ENCODE peak calls at places on chromosomes 5 and 9, in eight cellular contexts. One of them, this sample, is unnamed.

GRCh38 chr5:62506659-62507460 is 71.8 kb upstream of the LRRC70 start:
- ATAC-seq in aorta: no peak
- ATAC-seq in activated T-cell treated with anti-CD3 and anti-CD28 coated beads, Interleukin-2, amount 50 U/mL, for 4 hours: no peak
- ATAC-seq in heart left ventricle: no peak
- ATAC-seq in natural killer cell: no peak
- ATAC-seq in Right ventricle myocardium inferior: no peak
- ATAC-seq in HCT116: no peak
- ATAC-seq in right cardiac atrium: no peak
- ATAC-seq in this sample: no peak

GRCh38 chr5:23014251-23014650 is 161.1 kb upstream of the CDH12 start:
- ATAC-seq in right cardiac atrium: no peak
- ATAC-seq in heart left ventricle: no peak
- ATAC-seq in HCT116: no peak
- ATAC-seq in activated T-cell treated with anti-CD3 and anti-CD28 coated beads, Interleukin-2, amount 50 U/mL, for 4 hours: no peak
- ATAC-seq in aorta: no peak
- ATAC-seq in Right ventricle myocardium inferior: no peak
- ATAC-seq in natural killer cell: no peak
- ATAC-seq in this sample: no peak

GRCh38 chr9:93167838-93168237 is 16.1 kb upstream of the WNK2 start:
- ATAC-seq in natural killer cell: no peak
- ATAC-seq in HCT116: no peak
- ATAC-seq in Right ventricle myocardium inferior: no peak
- ATAC-seq in aorta: no peak
- ATAC-seq in heart left ventricle: no peak
- ATAC-seq in activated T-cell treated with anti-CD3 and anti-CD28 coated beads, Interleukin-2, amount 50 U/mL, for 4 hours: no peak
- ATAC-seq in right cardiac atrium: no peak
- ATAC-seq in this sample: no peak

GRCh38 chr9:127121628-127122175 is 733 bp downstream of the ANGPTL2 start:
- ATAC-seq in aorta: peak
- ATAC-seq in heart left ventricle: peak
- ATAC-seq in HCT116: no peak
- ATAC-seq in natural killer cell: no peak
- ATAC-seq in right cardiac atrium: peak
- ATAC-seq in activated T-cell treated with anti-CD3 and anti-CD28 coated beads, Interleukin-2, amount 50 U/mL, for 4 hours: no peak
- ATAC-seq in Right ventricle myocardium inferior: peak
- ATAC-seq in this sample: no peak

GRCh38 chr5:76544268-76544926 is 78.8 kb downstream of the F2RL2 start:
- ATAC-seq in activated T-cell treated with anti-CD3 and anti-CD28 coated beads, Interleukin-2, amount 50 U/mL, for 4 hours: peak
- ATAC-seq in heart left ventricle: no peak
- ATAC-seq in aorta: no peak
- ATAC-seq in natural killer cell: no peak
- ATAC-seq in HCT116: peak
- ATAC-seq in right cardiac atrium: no peak
- ATAC-seq in Right ventricle myocardium inferior: no peak
- ATAC-seq in this sample: peak

GRCh38 chr5:14339467-14339866 is 196.3 kb downstream of the TRIO start:
- ATAC-seq in Right ventricle myocardium inferior: peak
- ATAC-seq in heart left ventricle: no peak
- ATAC-seq in natural killer cell: no peak
- ATAC-seq in HCT116: no peak
- ATAC-seq in activated T-cell treated with anti-CD3 and anti-CD28 coated beads, Interleukin-2, amount 50 U/mL, for 4 hours: no peak
- ATAC-seq in aorta: no peak
- ATAC-seq in right cardiac atrium: no peak
- ATAC-seq in this sample: no peak

GRCh38 chr9:123872710-123873109 is 57.2 kb downstream of the DENND1A start:
- ATAC-seq in natural killer cell: no peak
- ATAC-seq in aorta: no peak
- ATAC-seq in heart left ventricle: no peak
- ATAC-seq in activated T-cell treated with anti-CD3 and anti-CD28 coated beads, Interleukin-2, amount 50 U/mL, for 4 hours: no peak
- ATAC-seq in HCT116: no peak
- ATAC-seq in Right ventricle myocardium inferior: no peak
- ATAC-seq in right cardiac atrium: no peak
- ATAC-seq in this sample: no peak

GRCh38 chr9:128882677-128883590 is 1.0 kb downstream of the LRRC8A start:
- ATAC-seq in natural killer cell: no peak
- ATAC-seq in Right ventricle myocardium inferior: no peak
- ATAC-seq in right cardiac atrium: peak
- ATAC-seq in aorta: peak
- ATAC-seq in activated T-cell treated with anti-CD3 and anti-CD28 coated beads, Interleukin-2, amount 50 U/mL, for 4 hours: no peak
- ATAC-seq in heart left ventricle: no peak
- ATAC-seq in HCT116: peak
- ATAC-seq in this sample: peak

GRCh38 chr5:155017610-155018009 is 4.1 kb downstream of the KIF4B start:
- ATAC-seq in aorta: no peak
- ATAC-seq in activated T-cell treated with anti-CD3 and anti-CD28 coated beads, Interleukin-2, amount 50 U/mL, for 4 hours: no peak
- ATAC-seq in right cardiac atrium: no peak
- ATAC-seq in Right ventricle myocardium inferior: no peak
- ATAC-seq in heart left ventricle: no peak
- ATAC-seq in natural killer cell: no peak
- ATAC-seq in HCT116: no peak
- ATAC-seq in this sample: peak

GRCh38 chr5:123754167-123754840 is 242.3 kb downstream of the CSNK1G3 start:
- ATAC-seq in Right ventricle myocardium inferior: no peak
- ATAC-seq in aorta: no peak
- ATAC-seq in HCT116: no peak
- ATAC-seq in natural killer cell: no peak
- ATAC-seq in activated T-cell treated with anti-CD3 and anti-CD28 coated beads, Interleukin-2, amount 50 U/mL, for 4 hours: no peak
- ATAC-seq in right cardiac atrium: no peak
- ATAC-seq in heart left ventricle: no peak
- ATAC-seq in this sample: no peak

GRCh38 chr9:38385896-38386295 is 6.6 kb upstream of the ALDH1B1 start:
- ATAC-seq in HCT116: no peak
- ATAC-seq in natural killer cell: no peak
- ATAC-seq in activated T-cell treated with anti-CD3 and anti-CD28 coated beads, Interleukin-2, amount 50 U/mL, for 4 hours: no peak
- ATAC-seq in right cardiac atrium: no peak
- ATAC-seq in aorta: no peak
- ATAC-seq in Right ventricle myocardium inferior: no peak
- ATAC-seq in heart left ventricle: no peak
- ATAC-seq in this sample: no peak

GRCh38 chr9:565528-565927 is 276.0 kb upstream of the DMRT1 start:
- ATAC-seq in HCT116: no peak
- ATAC-seq in heart left ventricle: no peak
- ATAC-seq in Right ventricle myocardium inferior: no peak
- ATAC-seq in activated T-cell treated with anti-CD3 and anti-CD28 coated beads, Interleukin-2, amount 50 U/mL, for 4 hours: no peak
- ATAC-seq in natural killer cell: no peak
- ATAC-seq in aorta: no peak
- ATAC-seq in right cardiac atrium: no peak
- ATAC-seq in this sample: no peak

GRCh38 chr5:1067141-1068121 is 44.4 kb downstream of the SLC12A7 start:
- ATAC-seq in natural killer cell: no peak
- ATAC-seq in heart left ventricle: peak
- ATAC-seq in aorta: no peak
- ATAC-seq in activated T-cell treated with anti-CD3 and anti-CD28 coated beads, Interleukin-2, amount 50 U/mL, for 4 hours: no peak
- ATAC-seq in right cardiac atrium: peak
- ATAC-seq in HCT116: no peak
- ATAC-seq in Right ventricle myocardium inferior: peak
- ATAC-seq in this sample: no peak

GRCh38 chr9:87180361-87180760 is 233.1 kb upstream of the GAS1 start:
- ATAC-seq in right cardiac atrium: no peak
- ATAC-seq in aorta: no peak
- ATAC-seq in activated T-cell treated with anti-CD3 and anti-CD28 coated beads, Interleukin-2, amount 50 U/mL, for 4 hours: no peak
- ATAC-seq in HCT116: no peak
- ATAC-seq in heart left ventricle: no peak
- ATAC-seq in natural killer cell: no peak
- ATAC-seq in Right ventricle myocardium inferior: no peak
- ATAC-seq in this sample: no peak

GRCh38 chr5:179878222-179879002 is 19.8 kb upstream of the MRNIP start:
- ATAC-seq in natural killer cell: no peak
- ATAC-seq in activated T-cell treated with anti-CD3 and anti-CD28 coated beads, Interleukin-2, amount 50 U/mL, for 4 hours: no peak
- ATAC-seq in right cardiac atrium: no peak
- ATAC-seq in Right ventricle myocardium inferior: no peak
- ATAC-seq in aorta: no peak
- ATAC-seq in heart left ventricle: no peak
- ATAC-seq in HCT116: no peak
- ATAC-seq in this sample: no peak

GRCh38 chr9:127714916-127715442 is 484 bp downstream of the PTRH1 start:
- ATAC-seq in natural killer cell: peak
- ATAC-seq in activated T-cell treated with anti-CD3 and anti-CD28 coated beads, Interleukin-2, amount 50 U/mL, for 4 hours: peak
- ATAC-seq in HCT116: peak
- ATAC-seq in aorta: no peak
- ATAC-seq in heart left ventricle: no peak
- ATAC-seq in Right ventricle myocardium inferior: peak
- ATAC-seq in right cardiac atrium: peak
- ATAC-seq in this sample: peak

GRCh38 chr9:125961037-125961436 is 213.9 kb downstream of the PBX3 start:
- ATAC-seq in HCT116: no peak
- ATAC-seq in natural killer cell: no peak
- ATAC-seq in right cardiac atrium: no peak
- ATAC-seq in aorta: no peak
- ATAC-seq in activated T-cell treated with anti-CD3 and anti-CD28 coated beads, Interleukin-2, amount 50 U/mL, for 4 hours: no peak
- ATAC-seq in heart left ventricle: no peak
- ATAC-seq in Right ventricle myocardium inferior: no peak
- ATAC-seq in this sample: no peak

GRCh38 chr5:89351232-89351631 is 468.2 kb upstream of the MEF2C start:
- ATAC-seq in HCT116: no peak
- ATAC-seq in Right ventricle myocardium inferior: no peak
- ATAC-seq in aorta: no peak
- ATAC-seq in heart left ventricle: no peak
- ATAC-seq in natural killer cell: no peak
- ATAC-seq in activated T-cell treated with anti-CD3 and anti-CD28 coated beads, Interleukin-2, amount 50 U/mL, for 4 hours: no peak
- ATAC-seq in right cardiac atrium: no peak
- ATAC-seq in this sample: no peak

GRCh38 chr9:23322392-23322791 is 503.6 kb downstream of the ELAVL2 start:
- ATAC-seq in heart left ventricle: no peak
- ATAC-seq in Right ventricle myocardium inferior: no peak
- ATAC-seq in HCT116: no peak
- ATAC-seq in aorta: no peak
- ATAC-seq in natural killer cell: no peak
- ATAC-seq in right cardiac atrium: no peak
- ATAC-seq in activated T-cell treated with anti-CD3 and anti-CD28 coated beads, Interleukin-2, amount 50 U/mL, for 4 hours: no peak
- ATAC-seq in this sample: no peak

GRCh38 chr5:134075102-134075501 is 39.4 kb upstream of the TCF7 start:
- ATAC-seq in HCT116: no peak
- ATAC-seq in heart left ventricle: no peak
- ATAC-seq in natural killer cell: peak
- ATAC-seq in activated T-cell treated with anti-CD3 and anti-CD28 coated beads, Interleukin-2, amount 50 U/mL, for 4 hours: no peak
- ATAC-seq in right cardiac atrium: no peak
- ATAC-seq in Right ventricle myocardium inferior: no peak
- ATAC-seq in aorta: no peak
- ATAC-seq in this sample: no peak

GRCh38 chr5:78511116-78511906 is 137.3 kb downstream of the LHFPL2 start:
- ATAC-seq in activated T-cell treated with anti-CD3 and anti-CD28 coated beads, Interleukin-2, amount 50 U/mL, for 4 hours: no peak
- ATAC-seq in aorta: no peak
- ATAC-seq in Right ventricle myocardium inferior: peak
- ATAC-seq in right cardiac atrium: peak
- ATAC-seq in natural killer cell: no peak
- ATAC-seq in HCT116: no peak
- ATAC-seq in heart left ventricle: peak
- ATAC-seq in this sample: no peak

GRCh38 chr5:142175461-142176142 is 67.0 kb downstream of the NDFIP1 start:
- ATAC-seq in right cardiac atrium: no peak
- ATAC-seq in natural killer cell: no peak
- ATAC-seq in aorta: no peak
- ATAC-seq in Right ventricle myocardium inferior: no peak
- ATAC-seq in heart left ventricle: peak
- ATAC-seq in activated T-cell treated with anti-CD3 and anti-CD28 coated beads, Interleukin-2, amount 50 U/mL, for 4 hours: no peak
- ATAC-seq in HCT116: no peak
- ATAC-seq in this sample: no peak

GRCh38 chr5:124453221-124454032 is 293.0 kb downstream of the ZNF608 start:
- ATAC-seq in HCT116: peak
- ATAC-seq in activated T-cell treated with anti-CD3 and anti-CD28 coated beads, Interleukin-2, amount 50 U/mL, for 4 hours: peak
- ATAC-seq in aorta: no peak
- ATAC-seq in Right ventricle myocardium inferior: no peak
- ATAC-seq in heart left ventricle: no peak
- ATAC-seq in right cardiac atrium: no peak
- ATAC-seq in natural killer cell: no peak
- ATAC-seq in this sample: peak

GRCh38 chr9:69030851-69031645 is 4.5 kb upstream of the FXN start:
- ATAC-seq in activated T-cell treated with anti-CD3 and anti-CD28 coated beads, Interleukin-2, amount 50 U/mL, for 4 hours: no peak
- ATAC-seq in HCT116: no peak
- ATAC-seq in Right ventricle myocardium inferior: no peak
- ATAC-seq in aorta: no peak
- ATAC-seq in natural killer cell: no peak
- ATAC-seq in right cardiac atrium: no peak
- ATAC-seq in heart left ventricle: no peak
- ATAC-seq in this sample: no peak

GRCh38 chr5:14218897-14219573 is 75.9 kb downstream of the TRIO start:
- ATAC-seq in HCT116: no peak
- ATAC-seq in natural killer cell: no peak
- ATAC-seq in activated T-cell treated with anti-CD3 and anti-CD28 coated beads, Interleukin-2, amount 50 U/mL, for 4 hours: no peak
- ATAC-seq in right cardiac atrium: peak
- ATAC-seq in heart left ventricle: no peak
- ATAC-seq in aorta: peak
- ATAC-seq in Right ventricle myocardium inferior: peak
- ATAC-seq in this sample: no peak

GRCh38 chr9:75239176-75239575 is 150.9 kb downstream of the OSTF1 start:
- ATAC-seq in activated T-cell treated with anti-CD3 and anti-CD28 coated beads, Interleukin-2, amount 50 U/mL, for 4 hours: no peak
- ATAC-seq in right cardiac atrium: no peak
- ATAC-seq in Right ventricle myocardium inferior: no peak
- ATAC-seq in HCT116: no peak
- ATAC-seq in aorta: no peak
- ATAC-seq in natural killer cell: no peak
- ATAC-seq in heart left ventricle: no peak
- ATAC-seq in this sample: no peak

GRCh38 chr5:168646335-168646734 is 67.2 kb upstream of the PANK3 start:
- ATAC-seq in HCT116: no peak
- ATAC-seq in activated T-cell treated with anti-CD3 and anti-CD28 coated beads, Interleukin-2, amount 50 U/mL, for 4 hours: no peak
- ATAC-seq in heart left ventricle: no peak
- ATAC-seq in aorta: no peak
- ATAC-seq in right cardiac atrium: no peak
- ATAC-seq in natural killer cell: no peak
- ATAC-seq in Right ventricle myocardium inferior: no peak
- ATAC-seq in this sample: no peak

GRCh38 chr5:80837679-80838078 is 122.5 kb upstream of the RASGRF2 start:
- ATAC-seq in heart left ventricle: no peak
- ATAC-seq in HCT116: no peak
- ATAC-seq in activated T-cell treated with anti-CD3 and anti-CD28 coated beads, Interleukin-2, amount 50 U/mL, for 4 hours: peak
- ATAC-seq in Right ventricle myocardium inferior: no peak
- ATAC-seq in aorta: no peak
- ATAC-seq in natural killer cell: peak
- ATAC-seq in right cardiac atrium: no peak
- ATAC-seq in this sample: peak

GRCh38 chr5:16480821-16481538 is 15.4 kb upstream of the ZNF622 start:
- ATAC-seq in right cardiac atrium: no peak
- ATAC-seq in activated T-cell treated with anti-CD3 and anti-CD28 coated beads, Interleukin-2, amount 50 U/mL, for 4 hours: no peak
- ATAC-seq in Right ventricle myocardium inferior: no peak
- ATAC-seq in aorta: no peak
- ATAC-seq in heart left ventricle: no peak
- ATAC-seq in HCT116: no peak
- ATAC-seq in natural killer cell: no peak
- ATAC-seq in this sample: no peak

GRCh38 chr5:124670672-124671592 is 75.5 kb downstream of the ZNF608 start:
- ATAC-seq in activated T-cell treated with anti-CD3 and anti-CD28 coated beads, Interleukin-2, amount 50 U/mL, for 4 hours: no peak
- ATAC-seq in HCT116: no peak
- ATAC-seq in Right ventricle myocardium inferior: no peak
- ATAC-seq in right cardiac atrium: no peak
- ATAC-seq in aorta: no peak
- ATAC-seq in natural killer cell: no peak
- ATAC-seq in heart left ventricle: no peak
- ATAC-seq in this sample: no peak

GRCh38 chr9:121786543-121786948 is 135.1 kb downstream of the DAB2IP start:
- ATAC-seq in HCT116: no peak
- ATAC-seq in right cardiac atrium: no peak
- ATAC-seq in natural killer cell: no peak
- ATAC-seq in aorta: no peak
- ATAC-seq in activated T-cell treated with anti-CD3 and anti-CD28 coated beads, Interleukin-2, amount 50 U/mL, for 4 hours: no peak
- ATAC-seq in heart left ventricle: no peak
- ATAC-seq in Right ventricle myocardium inferior: no peak
- ATAC-seq in this sample: no peak

GRCh38 chr5:124700930-124701458 is 45.4 kb downstream of the ZNF608 start:
- ATAC-seq in natural killer cell: no peak
- ATAC-seq in activated T-cell treated with anti-CD3 and anti-CD28 coated beads, Interleukin-2, amount 50 U/mL, for 4 hours: no peak
- ATAC-seq in heart left ventricle: no peak
- ATAC-seq in Right ventricle myocardium inferior: no peak
- ATAC-seq in aorta: no peak
- ATAC-seq in right cardiac atrium: no peak
- ATAC-seq in HCT116: no peak
- ATAC-seq in this sample: no peak

GRCh38 chr9:121286688-121286972 is 18.7 kb downstream of the GSN start:
- ATAC-seq in Right ventricle myocardium inferior: no peak
- ATAC-seq in HCT116: peak
- ATAC-seq in right cardiac atrium: no peak
- ATAC-seq in natural killer cell: no peak
- ATAC-seq in heart left ventricle: no peak
- ATAC-seq in activated T-cell treated with anti-CD3 and anti-CD28 coated beads, Interleukin-2, amount 50 U/mL, for 4 hours: no peak
- ATAC-seq in aorta: no peak
- ATAC-seq in this sample: no peak

GRCh38 chr9:133935328-133936040 is 56.6 kb downstream of the VAV2 start:
- ATAC-seq in Right ventricle myocardium inferior: peak
- ATAC-seq in aorta: peak
- ATAC-seq in HCT116: no peak
- ATAC-seq in right cardiac atrium: peak
- ATAC-seq in heart left ventricle: peak
- ATAC-seq in activated T-cell treated with anti-CD3 and anti-CD28 coated beads, Interleukin-2, amount 50 U/mL, for 4 hours: no peak
- ATAC-seq in natural killer cell: no peak
- ATAC-seq in this sample: no peak